ENCODE peak calls at places on chromosome 14, in six cellular contexts. I is fibroblast of pulmonary artery, K is fibroblast of mammary gland, E is NB4, N is GM12878, R is neural progenitor cell. J is an unnamed sample.

GRCh38 chr14:76655331-76655730 is 105.9 kb upstream of the VASH1 start:
- DNase-seq in I (no peak), K (no peak), E (no peak), N (no peak), R (no peak), J (no peak)

GRCh38 chr14:37036669-37037341 is 135.6 kb downstream of the SLC25A21 start:
- DNase-seq in I (no peak), K (peak), E (peak), N (no peak), R (no peak), J (peak)

GRCh38 chr14:89445252-89445973 is 28.4 kb upstream of the FOXN3 start:
- DNase-seq in I (no peak), K (no peak), E (peak), N (no peak), R (no peak), J (no peak)

GRCh38 chr14:22540811-22541360 is 48.1 kb downstream of the DAD1 start:
- DNase-seq in I (no peak), K (no peak), E (no peak), N (no peak), R (no peak), J (no peak)

GRCh38 chr14:77113644-77114043 is 15.6 kb downstream of the CIPC start:
- DNase-seq in I (no peak), K (no peak), E (no peak), N (no peak), R (no peak), J (no peak)

GRCh38 chr14:29548948-29549370 is 378.7 kb downstream of the PRKD1 start:
- DNase-seq in I (peak), K (peak), E (peak), N (peak), R (peak), J (peak)

GRCh38 chr14:78254911-78255431 is 84.8 kb downstream of the NRXN3 start:
- DNase-seq in I (no peak), K (peak), E (peak), N (no peak), R (no peak), J (no peak)

GRCh38 chr14:98576463-98576862 is 695.5 kb downstream of the BCL11B start:
- DNase-seq in I (no peak), K (no peak), E (no peak), N (no peak), R (no peak), J (no peak)

GRCh38 chr14:22555573-22556011 is 33.4 kb downstream of the DAD1 start:
- DNase-seq in I (no peak), K (peak), E (peak), N (peak), R (no peak), J (no peak)

GRCh38 chr14:58673722-58674121 is 36.0 kb downstream of the DACT1 start:
- DNase-seq in I (no peak), K (no peak), E (no peak), N (no peak), R (no peak), J (no peak)

GRCh38 chr14:70652871-70653270 is 11.2 kb downstream of the TTC9 start:
- DNase-seq in I (no peak), K (peak), E (no peak), N (no peak), R (no peak), J (no peak)

GRCh38 chr14:63203618-63204406 is 431 bp upstream of the RHOJ start:
- DNase-seq in I (peak), K (peak), E (peak), N (no peak), R (peak), J (peak)

GRCh38 chr14:33347816-33348215 is 409.1 kb downstream of the NPAS3 start:
- DNase-seq in I (peak), K (peak), E (no peak), N (no peak), R (no peak), J (no peak)

GRCh38 chr14:101234588-101234937 is 326.7 kb upstream of the DIO3 start:
- DNase-seq in I (no peak), K (no peak), E (no peak), N (no peak), R (no peak), J (no peak)

GRCh38 chr14:90970167-90970600 is 90.3 kb downstream of the RPS6KA5 start:
- DNase-seq in I (peak), K (peak), E (peak), N (no peak), R (no peak), J (no peak)

GRCh38 chr14:64789696-64790095 is 85.5 kb downstream of the PLEKHG3 start:
- DNase-seq in I (no peak), K (no peak), E (no peak), N (no peak), R (no peak), J (no peak)

GRCh38 chr14:66495214-66496098 is 9.3 kb downstream of the CCDC196 start:
- DNase-seq in I (peak), K (peak), E (peak), N (peak), R (peak), J (no peak)

DNA sequence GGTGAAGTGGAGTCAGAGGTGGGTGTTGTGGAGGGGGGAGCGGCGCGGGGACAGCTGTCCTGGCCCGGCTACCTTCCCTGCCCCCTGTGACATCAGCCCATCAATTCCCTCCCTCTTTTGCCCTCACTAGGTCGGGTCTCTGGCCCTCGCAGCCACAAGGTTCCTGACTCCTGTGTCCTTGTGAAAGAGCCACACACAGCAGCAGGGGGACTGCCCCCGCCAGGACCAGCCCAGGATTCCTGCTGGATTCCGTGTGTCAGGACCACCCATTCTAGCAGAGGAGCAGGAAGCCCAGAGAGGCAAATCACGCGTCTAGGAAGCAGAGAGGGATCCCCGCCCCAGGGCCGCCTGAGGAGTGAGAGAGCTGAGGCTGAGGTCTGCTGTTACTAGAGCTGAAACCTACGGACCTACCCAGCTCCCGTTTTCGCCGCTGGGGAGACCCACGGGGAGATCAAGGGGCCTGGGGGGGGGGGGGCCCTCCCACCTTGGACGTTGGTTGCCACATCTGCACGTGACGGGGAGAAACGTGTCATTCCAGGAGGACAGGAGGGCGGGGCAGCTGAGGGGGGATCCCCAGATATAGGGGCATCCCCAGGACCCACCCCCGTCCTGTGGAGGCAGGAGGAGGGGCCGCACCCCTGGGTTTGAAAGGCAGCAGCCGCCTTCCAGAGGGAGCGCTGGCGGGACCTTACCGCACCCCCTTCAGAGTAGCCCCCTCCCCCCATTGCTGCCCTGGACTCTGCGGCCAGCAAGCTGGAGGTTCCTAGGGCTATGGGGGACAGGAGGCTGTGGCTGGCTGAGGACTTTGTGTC is 12.5 kb upstream of the INF2 start:
- DNase-seq in I (no peak), K (no peak), E (peak), N (no peak), R (peak), J (no peak)
- H3K4me3 ChIP-seq in I (peak), K (peak), E (peak), N (peak), R (peak), J (peak)

GRCh38 chr14:61568572-61569011 is 126.7 kb upstream of the HIF1A start:
- DNase-seq in I (no peak), K (no peak), E (peak), N (peak), R (peak), J (no peak)
- TF ChIP-seq CTCF in I (no peak), K (no peak), E (no peak), N (no peak), R (peak), J (no peak)

GRCh38 chr14:68426661-68427549 is 366.0 kb downstream of the ZFP36L1 start:
- DNase-seq in I (no peak), K (no peak), E (no peak), N (no peak), R (no peak), J (no peak)
- H3K4me3 ChIP-seq in I (no peak), K (no peak), E (no peak), N (no peak), R (no peak), J (no peak)

DNA sequence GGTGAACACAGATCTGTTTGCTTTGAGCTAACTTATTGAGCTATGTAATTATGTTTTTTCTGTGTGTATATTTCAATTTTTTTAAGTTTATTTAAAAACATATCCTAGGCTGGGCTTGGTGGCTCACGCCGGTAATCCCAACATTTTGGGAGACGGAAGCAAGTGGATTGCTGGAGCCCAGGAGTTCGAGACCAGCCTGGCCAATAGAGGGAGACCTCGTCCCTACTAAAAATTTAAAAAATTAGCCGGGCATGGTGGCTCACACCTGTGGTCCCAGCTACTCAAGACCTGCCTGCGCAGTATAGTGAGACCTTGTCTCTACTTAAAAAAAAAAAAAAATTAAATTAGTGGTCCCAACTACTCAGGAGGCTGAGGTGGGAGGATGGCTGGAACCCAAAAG is 16.2 kb upstream of the RNASE1 start:
- DNase-seq in I (no peak), K (no peak), E (no peak), N (no peak), R (no peak), J (no peak)
- TF ChIP-seq CTCF in I (no peak), K (no peak), E (no peak), N (no peak), R (peak), J (no peak)

DNA sequence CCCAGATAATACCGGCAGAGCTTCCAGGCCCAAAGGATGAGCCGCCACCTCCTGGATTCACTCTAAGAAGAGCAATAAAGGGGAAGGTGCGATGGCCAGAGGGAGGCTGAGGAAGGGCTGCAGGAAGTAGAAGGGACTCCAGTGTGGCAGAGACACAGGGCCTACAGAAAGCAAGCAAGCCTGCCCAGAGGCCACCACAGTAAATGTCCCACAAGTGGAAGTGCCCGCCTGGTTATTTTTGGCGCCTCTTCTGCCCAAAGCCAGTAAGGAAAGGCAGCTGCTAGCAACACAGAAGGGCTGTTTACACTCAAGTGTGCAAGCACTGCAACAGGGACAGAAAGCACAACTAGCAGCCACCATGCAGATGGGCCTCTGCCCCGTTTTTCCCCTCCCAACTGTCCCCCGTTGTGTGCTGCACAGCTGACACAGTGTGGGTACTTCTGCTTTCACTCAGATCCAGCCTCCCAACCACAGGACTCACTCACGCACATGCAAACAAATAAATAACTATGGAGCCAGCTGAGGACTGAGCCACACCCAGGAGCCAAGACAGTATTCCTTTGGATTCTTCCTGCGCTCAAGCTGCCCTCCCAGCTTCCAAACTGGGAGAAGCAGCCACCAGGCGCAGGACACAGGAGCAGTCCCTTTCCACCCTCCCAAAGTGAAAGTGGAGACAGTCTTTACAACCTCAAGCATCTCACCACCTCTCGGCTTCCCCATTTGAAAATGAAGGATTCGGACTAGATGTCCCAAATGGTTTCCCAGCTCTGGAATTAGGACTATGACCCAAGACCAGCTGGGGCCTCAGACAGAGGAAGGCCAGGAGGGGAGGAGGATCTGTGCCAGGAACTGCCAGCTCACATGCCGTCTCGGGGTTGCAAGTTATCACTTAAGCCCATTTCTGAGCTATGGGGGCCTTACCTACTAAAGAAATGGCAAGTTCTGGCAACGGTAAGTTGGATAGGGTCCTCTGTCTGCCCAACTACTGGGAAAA is 40.0 kb upstream of the PNMA1 start:
- DNase-seq in I (no peak), K (peak), E (peak), N (peak), R (no peak), J (no peak)
- H3K4me3 ChIP-seq in I (peak), K (no peak), E (peak), N (peak), R (no peak), J (peak)

DNA sequence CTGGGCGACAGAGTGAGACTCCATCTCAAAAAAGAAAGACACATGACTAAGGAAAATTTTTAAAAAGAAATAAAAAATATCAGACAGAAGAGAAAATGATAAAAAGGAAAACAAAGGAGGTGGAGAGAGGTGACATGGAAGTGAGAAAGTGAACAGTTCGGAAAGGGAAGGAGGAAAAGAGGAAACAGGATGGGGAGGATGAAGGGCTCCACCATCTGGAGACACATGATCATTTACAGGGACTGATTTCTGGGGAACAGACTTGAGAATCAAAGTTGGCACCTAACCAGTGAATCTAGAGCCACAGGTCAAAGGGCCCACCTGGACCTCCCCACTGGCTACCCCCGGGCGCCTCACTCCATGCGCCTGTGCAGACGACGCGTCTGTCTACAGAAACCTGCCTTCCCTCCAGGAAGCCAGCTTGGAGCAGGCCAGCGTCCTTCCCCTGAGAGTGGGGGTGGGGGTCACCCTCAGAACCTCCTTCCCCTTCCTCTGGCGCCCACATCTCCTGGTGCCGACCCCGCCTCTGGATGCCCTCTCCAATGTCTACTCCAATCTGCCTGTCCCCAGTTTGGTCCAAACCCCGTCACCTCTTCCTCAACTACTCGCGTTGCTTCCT is 60.5 kb downstream of the AMN start:
- DNase-seq in I (no peak), K (no peak), E (no peak), N (no peak), R (no peak), J (no peak)
- TF ChIP-seq CTCF in I (no peak), K (no peak), E (no peak), N (no peak), R (peak), J (no peak)

GRCh38 chr14:106490442-106490841 is 964.1 kb downstream of the TMEM121 start:
- DNase-seq in I (no peak), K (no peak), E (no peak), N (no peak), R (no peak), J (no peak)

GRCh38 chr14:106488293-106488692 is 961.9 kb downstream of the TMEM121 start:
- DNase-seq in I (no peak), K (no peak), E (no peak), N (no peak), R (no peak), J (no peak)

GRCh38 chr14:106493962-106494823 is 967.8 kb downstream of the TMEM121 start:
- DNase-seq in I (no peak), K (no peak), E (no peak), N (no peak), R (no peak), J (no peak)

GRCh38 chr14:106491851-106492250 is 965.5 kb downstream of the TMEM121 start:
- DNase-seq in I (no peak), K (no peak), E (peak), N (no peak), R (no peak), J (no peak)

GRCh38 chr14:106489112-106489881 is 962.9 kb downstream of the TMEM121 start:
- DNase-seq in I (no peak), K (no peak), E (no peak), N (no peak), R (no peak), J (no peak)
- H3K4me3 ChIP-seq in I (no peak), K (no peak), E (no peak), N (no peak), R (no peak), J (no peak)

DNA sequence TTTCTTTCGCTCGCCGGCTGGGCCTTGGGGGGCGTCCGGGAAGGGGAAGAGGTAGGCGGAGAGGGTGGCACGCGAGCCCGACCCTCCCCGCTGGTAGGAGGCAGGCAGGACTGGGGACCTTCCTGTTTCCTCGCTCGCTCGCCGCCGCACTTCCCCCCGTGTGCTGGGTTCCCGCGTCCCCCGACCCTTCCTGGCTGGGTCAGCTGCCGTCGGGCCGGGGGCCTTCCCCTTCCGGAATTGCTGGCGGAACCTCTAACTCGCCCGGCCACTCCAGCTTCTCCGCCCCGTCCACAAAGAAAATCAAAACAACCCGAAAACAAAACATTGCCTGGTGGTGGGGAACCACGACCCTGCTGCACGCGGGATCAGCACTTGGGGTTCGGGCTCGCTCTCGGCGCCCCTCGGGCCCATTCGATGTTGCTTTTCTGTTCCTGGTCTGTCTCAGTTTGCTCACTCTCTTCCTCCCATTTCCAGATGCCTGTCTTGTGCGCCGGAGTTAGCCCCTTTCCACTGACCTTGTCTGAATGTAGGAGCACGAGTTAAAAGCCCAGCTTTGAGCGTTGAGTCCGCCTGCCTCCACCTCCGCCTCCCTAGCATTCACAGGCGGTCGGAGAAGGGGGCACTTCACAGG is 554 bp downstream of the PAPOLA start:
- DNase-seq in I (peak), K (peak), E (peak), N (no peak), R (peak), J (no peak)
- TF ChIP-seq CTCF in I (no peak), K (no peak), E (no peak), N (no peak), R (no peak), J (no peak)

GRCh38 chr14:102437997-102438922 is 71.3 kb downstream of the ANKRD9 start:
- DNase-seq in I (peak), K (peak), E (peak), N (peak), R (peak), J (peak)
- H3K4me3 ChIP-seq in I (peak), K (peak), E (no peak), N (no peak), R (no peak), J (peak)

DNA sequence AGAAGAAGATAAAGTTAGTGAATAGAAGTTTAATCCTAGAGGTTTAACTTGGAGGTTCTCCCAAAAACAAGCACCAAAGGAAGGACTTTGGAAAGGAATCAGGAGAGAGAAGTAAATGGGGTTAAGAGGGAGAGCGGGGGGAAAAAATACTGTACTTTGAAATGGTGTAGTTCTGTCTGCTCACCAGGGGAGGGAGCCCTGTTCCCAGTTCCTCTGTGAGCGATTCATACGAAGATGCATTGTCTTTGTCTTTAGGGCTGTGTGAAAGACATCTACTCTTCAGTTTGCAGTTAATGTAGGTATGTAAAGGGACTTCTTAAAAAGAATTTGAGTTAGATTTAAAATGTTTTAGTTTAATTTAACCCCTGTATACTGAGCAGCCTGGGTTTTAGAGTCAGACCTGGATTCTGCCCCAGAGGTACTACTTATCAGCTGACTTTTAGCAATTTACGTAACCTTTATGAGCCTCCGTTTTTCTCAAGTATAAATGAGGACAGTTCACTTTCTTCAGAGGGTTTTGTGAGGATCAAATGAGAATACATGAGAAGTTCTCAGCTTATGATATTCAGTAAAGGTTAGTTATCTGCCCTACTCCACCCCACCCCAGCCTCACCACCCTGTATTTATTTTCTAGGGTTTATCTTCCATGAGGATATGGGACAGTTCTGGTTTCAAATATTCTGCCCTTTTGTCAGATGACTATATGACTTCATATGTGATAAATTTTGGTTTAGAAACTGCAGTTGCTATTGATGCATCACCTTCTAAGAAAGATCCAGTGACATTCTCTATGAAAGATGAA is 82.6 kb upstream of the EVL start:
- DNase-seq in I (peak), K (peak), E (peak), N (peak), R (peak), J (no peak)
- TF ChIP-seq CTCF in I (peak), K (peak), E (peak), N (peak), R (peak), J (peak)